ENCODE peak calls at places on chromosome 11, in eight cellular contexts. One of them, this sample, is unnamed. For H3K27me3, the result is how much of the 10 kb centered on the place peaks cover.

GRCh38 chr11:94739331-94739730 is 28.8 kb upstream of the AMOTL1 start:
- DNase-seq in upper lobe of left lung: no peak
- DNase-seq in psoas muscle: no peak
- DNase-seq in right atrium auricular region: no peak
- DNase-seq in heart right ventricle: no peak
- DNase-seq in body of pancreas: no peak
- DNase-seq in Karpas-422: no peak
- DNase-seq in prostate gland: no peak
- DNase-seq in this sample: no peak

GRCh38 chr11:113481226-113481625 is 6.0 kb upstream of the DRD2 start:
- DNase-seq in heart right ventricle: no peak
- DNase-seq in upper lobe of left lung: no peak
- DNase-seq in body of pancreas: no peak
- DNase-seq in prostate gland: no peak
- DNase-seq in Karpas-422: no peak
- DNase-seq in psoas muscle: no peak
- DNase-seq in right atrium auricular region: no peak
- DNase-seq in this sample: no peak

GRCh38 chr11:80327971-80328614 is 887.3 kb upstream of the TENM4 start:
- DNase-seq in prostate gland: no peak
- DNase-seq in psoas muscle: no peak
- DNase-seq in right atrium auricular region: no peak
- DNase-seq in Karpas-422: no peak
- DNase-seq in heart right ventricle: no peak
- DNase-seq in body of pancreas: no peak
- DNase-seq in upper lobe of left lung: no peak
- DNase-seq in this sample: no peak

GRCh38 chr11:114077482-114078305 is 18.2 kb downstream of the ZBTB16 start:
- DNase-seq in prostate gland: no peak
- DNase-seq in upper lobe of left lung: peak
- DNase-seq in psoas muscle: no peak
- DNase-seq in body of pancreas: no peak
- DNase-seq in right atrium auricular region: no peak
- DNase-seq in Karpas-422: no peak
- DNase-seq in heart right ventricle: no peak
- DNase-seq in this sample: no peak

GRCh38 chr11:1260023-1260501 is 37.2 kb downstream of the MUC5B start:
- DNase-seq in Karpas-422: peak
- DNase-seq in heart right ventricle: no peak
- DNase-seq in upper lobe of left lung: no peak
- DNase-seq in body of pancreas: no peak
- DNase-seq in psoas muscle: no peak
- DNase-seq in right atrium auricular region: no peak
- DNase-seq in prostate gland: no peak
- DNase-seq in this sample: peak

GRCh38 chr11:120704256-120704750 is 192.8 kb downstream of the GRIK4 start:
- DNase-seq in body of pancreas: no peak
- DNase-seq in upper lobe of left lung: no peak
- DNase-seq in prostate gland: no peak
- DNase-seq in psoas muscle: no peak
- DNase-seq in right atrium auricular region: no peak
- DNase-seq in Karpas-422: no peak
- DNase-seq in heart right ventricle: no peak
- DNase-seq in this sample: no peak

GRCh38 chr11:13759050-13759449 is 90.6 kb downstream of the FAR1 start:
- DNase-seq in right atrium auricular region: no peak
- DNase-seq in upper lobe of left lung: no peak
- DNase-seq in heart right ventricle: no peak
- DNase-seq in Karpas-422: no peak
- DNase-seq in body of pancreas: no peak
- DNase-seq in psoas muscle: no peak
- DNase-seq in prostate gland: no peak
- DNase-seq in this sample: no peak

GRCh38 chr11:124198852-124199389 is 15.8 kb downstream of the OR10D3 start:
- DNase-seq in Karpas-422: no peak
- DNase-seq in upper lobe of left lung: no peak
- DNase-seq in psoas muscle: no peak
- DNase-seq in right atrium auricular region: no peak
- DNase-seq in heart right ventricle: no peak
- DNase-seq in body of pancreas: peak
- DNase-seq in prostate gland: no peak
- DNase-seq in this sample: no peak

GRCh38 chr11:116144387-116144958 is 628.3 kb downstream of the BUD13 start:
- DNase-seq in body of pancreas: no peak
- DNase-seq in right atrium auricular region: peak
- DNase-seq in upper lobe of left lung: no peak
- DNase-seq in heart right ventricle: no peak
- DNase-seq in psoas muscle: no peak
- DNase-seq in prostate gland: no peak
- DNase-seq in Karpas-422: no peak
- DNase-seq in this sample: no peak

DNA sequence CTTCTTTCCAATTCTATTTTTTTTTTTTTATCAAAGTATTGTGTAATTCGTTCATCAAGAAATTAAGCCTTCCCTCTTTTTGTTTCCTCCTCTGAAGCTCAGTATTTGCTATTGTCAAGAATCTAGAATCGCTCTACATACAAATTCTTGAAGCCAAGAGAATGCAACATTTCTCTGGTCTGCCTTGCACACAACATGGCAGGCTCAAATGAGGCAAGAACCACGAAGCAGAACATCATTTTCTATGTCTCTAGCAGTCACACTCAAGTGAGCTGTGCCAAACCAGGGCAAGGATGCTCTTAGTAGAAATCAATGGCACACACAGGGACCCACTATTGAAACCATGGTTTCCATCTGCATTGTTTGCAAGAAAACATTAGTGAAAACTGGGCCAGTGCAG is 46.7 kb upstream of the SLC1A2 start:
- DNase-seq in psoas muscle: no peak
- DNase-seq in prostate gland: no peak
- DNase-seq in body of pancreas: no peak
- DNase-seq in Karpas-422: no peak
- DNase-seq in right atrium auricular region: no peak
- DNase-seq in heart right ventricle: no peak
- DNase-seq in upper lobe of left lung: no peak
- DNase-seq in this sample: no peak
- H3K27me3 ChIP-seq in psoas muscle: under half
- H3K27me3 ChIP-seq in prostate gland: under half
- H3K27me3 ChIP-seq in body of pancreas: under half
- H3K27me3 ChIP-seq in Karpas-422: under half
- H3K27me3 ChIP-seq in right atrium auricular region: under half
- H3K27me3 ChIP-seq in heart right ventricle: under half
- H3K27me3 ChIP-seq in upper lobe of left lung: under half
- H3K27me3 ChIP-seq in this sample: under half

GRCh38 chr11:36454551-36454950 is 55.5 kb downstream of the TRAF6 start:
- DNase-seq in upper lobe of left lung: no peak
- DNase-seq in psoas muscle: no peak
- DNase-seq in Karpas-422: no peak
- DNase-seq in right atrium auricular region: no peak
- DNase-seq in prostate gland: no peak
- DNase-seq in body of pancreas: no peak
- DNase-seq in heart right ventricle: no peak
- DNase-seq in this sample: no peak
- H3K27ac ChIP-seq in upper lobe of left lung: peak
- H3K27ac ChIP-seq in psoas muscle: peak
- H3K27ac ChIP-seq in Karpas-422: no peak
- H3K27ac ChIP-seq in right atrium auricular region: peak
- H3K27ac ChIP-seq in prostate gland: no peak
- H3K27ac ChIP-seq in body of pancreas: no peak
- H3K27ac ChIP-seq in heart right ventricle: peak
- H3K27ac ChIP-seq in this sample: no peak

DNA sequence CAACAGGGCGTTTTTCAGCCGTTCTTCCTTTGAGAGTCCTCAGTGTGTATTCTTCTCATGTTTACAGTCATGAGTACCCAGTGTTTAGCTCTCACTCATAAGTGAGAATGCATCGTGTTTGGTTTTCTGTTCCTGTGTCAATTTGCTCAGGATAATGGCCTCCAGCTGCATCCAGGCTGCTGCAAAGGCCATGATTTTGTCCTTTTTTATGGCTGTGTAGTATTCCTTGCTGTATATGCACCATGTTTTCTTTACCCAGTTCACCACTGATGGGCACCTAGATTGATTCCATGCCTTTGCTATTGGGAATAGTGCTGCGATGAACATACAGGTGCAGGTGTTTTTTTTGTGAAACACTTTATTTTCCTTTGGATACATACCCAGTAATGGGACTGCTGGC is 23.5 kb downstream of the B3GAT1 start:
- DNase-seq in upper lobe of left lung: no peak
- DNase-seq in Karpas-422: no peak
- DNase-seq in psoas muscle: no peak
- DNase-seq in right atrium auricular region: no peak
- DNase-seq in body of pancreas: no peak
- DNase-seq in heart right ventricle: no peak
- DNase-seq in prostate gland: no peak
- DNase-seq in this sample: no peak
- H3K27me3 ChIP-seq in upper lobe of left lung: under half
- H3K27me3 ChIP-seq in Karpas-422: under half
- H3K27me3 ChIP-seq in psoas muscle: under half
- H3K27me3 ChIP-seq in right atrium auricular region: under half
- H3K27me3 ChIP-seq in body of pancreas: under half
- H3K27me3 ChIP-seq in heart right ventricle: under half
- H3K27me3 ChIP-seq in prostate gland: under half
- H3K27me3 ChIP-seq in this sample: under half

DNA sequence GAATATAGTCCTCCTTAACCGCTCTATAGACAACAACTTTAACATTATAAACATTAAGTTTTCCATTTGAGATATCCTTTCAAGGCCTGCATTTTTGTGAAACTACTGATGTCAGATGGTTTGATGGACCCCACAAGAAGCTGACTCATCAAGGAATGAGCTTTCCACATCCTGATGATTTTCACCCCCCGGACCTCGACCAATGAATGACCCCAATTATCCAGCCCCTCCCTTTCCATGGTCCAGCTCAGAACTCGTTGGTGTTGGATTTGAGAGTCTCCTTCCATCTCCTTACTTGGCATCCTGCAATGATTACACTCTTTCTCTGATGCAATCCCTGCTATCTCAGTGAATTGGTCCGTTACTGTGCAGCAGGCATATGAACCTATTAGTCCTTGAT is 31.9 kb upstream of the GUCY1A2 start:
- DNase-seq in prostate gland: no peak
- DNase-seq in upper lobe of left lung: no peak
- DNase-seq in psoas muscle: no peak
- DNase-seq in Karpas-422: no peak
- DNase-seq in right atrium auricular region: no peak
- DNase-seq in heart right ventricle: no peak
- DNase-seq in body of pancreas: no peak
- DNase-seq in this sample: no peak
- H3K27ac ChIP-seq in prostate gland: no peak
- H3K27ac ChIP-seq in upper lobe of left lung: no peak
- H3K27ac ChIP-seq in psoas muscle: no peak
- H3K27ac ChIP-seq in Karpas-422: no peak
- H3K27ac ChIP-seq in right atrium auricular region: no peak
- H3K27ac ChIP-seq in heart right ventricle: no peak
- H3K27ac ChIP-seq in body of pancreas: no peak
- H3K27ac ChIP-seq in this sample: no peak

GRCh38 chr11:68845351-68846002 is 3.8 kb upstream of the CPT1A start:
- DNase-seq in right atrium auricular region: no peak
- DNase-seq in psoas muscle: peak
- DNase-seq in heart right ventricle: no peak
- DNase-seq in body of pancreas: no peak
- DNase-seq in Karpas-422: no peak
- DNase-seq in prostate gland: no peak
- DNase-seq in upper lobe of left lung: no peak
- DNase-seq in this sample: no peak
- H3K27me3 ChIP-seq in right atrium auricular region: under half
- H3K27me3 ChIP-seq in psoas muscle: under half
- H3K27me3 ChIP-seq in heart right ventricle: under half
- H3K27me3 ChIP-seq in body of pancreas: under half
- H3K27me3 ChIP-seq in Karpas-422: under half
- H3K27me3 ChIP-seq in prostate gland: under half
- H3K27me3 ChIP-seq in upper lobe of left lung: under half
- H3K27me3 ChIP-seq in this sample: under half

This sample was measured in CD4-positive, alpha-beta T cell.